ENCODE peak calls at places on chromosomes 6 and 20, in four cellular contexts. T is K562, J is HepG2, Y is GM12878. A is an unnamed sample.

GRCh38 chr6:72740135-72740534 is 118.3 kb downstream of the KCNQ5 start:
- DNase-seq in J (no peak), Y (peak), T (no peak), A (no peak)

GRCh38 chr6:56370127-56370540 is 122.8 kb upstream of the COL21A1 start:
- DNase-seq in Y (no peak), T (peak), J (peak), A (peak)

GRCh38 chr6:125957845-125958244 is 1.3 kb downstream of the HINT3 start:
- DNase-seq in J (peak), T (peak), Y (no peak), A (no peak)

GRCh38 chr6:142213402-142213801 is 66.3 kb downstream of the VTA1 start:
- DNase-seq in T (no peak), J (no peak), Y (no peak), A (peak)

GRCh38 chr6:15065603-15066002 is 180.3 kb upstream of the JARID2 start:
- DNase-seq in Y (no peak), J (no peak), T (no peak), A (no peak)

GRCh38 chr20:17542993-17543412 is 11.8 kb upstream of the BFSP1 start:
- DNase-seq in T (no peak), Y (no peak), J (no peak), A (no peak)

GRCh38 chr20:982754-983153 is 19.4 kb downstream of the RSPO4 start:
- DNase-seq in J (no peak), Y (no peak), T (peak), A (no peak)

GRCh38 chr20:37356387-37356786 is 10.4 kb downstream of the SRC start:
- DNase-seq in T (no peak), J (no peak), Y (no peak), A (no peak)

GRCh38 chr6:26025047-26025893 is 62.0 kb upstream of the HFE start:
- DNase-seq in Y (no peak), J (peak), T (peak), A (no peak)

GRCh38 chr6:152529364-152529763 is 107.8 kb downstream of the SYNE1 start:
- DNase-seq in T (no peak), Y (no peak), J (no peak), A (no peak)

GRCh38 chr6:168724033-168724432 is 283.0 kb downstream of the SMOC2 start:
- DNase-seq in T (no peak), Y (no peak), J (no peak), A (no peak)

GRCh38 chr6:156013155-156013554 is 557.5 kb upstream of the NOX3 start:
- DNase-seq in T (no peak), J (no peak), Y (no peak), A (no peak)

GRCh38 chr6:100344761-100345160 is 120.0 kb downstream of the SIM1 start:
- DNase-seq in J (no peak), T (no peak), Y (no peak), A (no peak)

GRCh38 chr20:5056801-5057599 is 55.7 kb upstream of the SLC23A2 start:
- DNase-seq in T (peak), J (peak), Y (peak), A (peak)

GRCh38 chr6:44304282-44305199 is 8.6 kb downstream of the AARS2 start:
- DNase-seq in T (peak), J (peak), Y (no peak), A (peak)

GRCh38 chr6:84769247-84769646 is 4.8 kb upstream of the TBX18 start:
- DNase-seq in Y (no peak), T (peak), J (no peak), A (no peak)

GRCh38 chr6:15431762-15432495 is 186.1 kb downstream of the JARID2 start:
- DNase-seq in J (peak), Y (no peak), T (no peak), A (peak)

GRCh38 chr20:58829531-58829941 is 21.2 kb downstream of the GNAS-AS1 start:
- DNase-seq in Y (no peak), J (no peak), T (no peak), A (no peak)

GRCh38 chr6:33453361-33454008 is 891 bp upstream of the ZBTB9 start:
- DNase-seq in Y (no peak), T (peak), J (no peak), A (no peak)

GRCh38 chr6:34888874-34889555 is at the start of gene ANKS1A:
- DNase-seq in J (peak), Y (peak), T (peak), A (peak)

GRCh38 chr6:32424584-32424983 is 15.1 kb upstream of the HLA-DRA start:
- DNase-seq in Y (no peak), J (no peak), T (no peak), A (no peak)

GRCh38 chr6:14711056-14711703 is 534.7 kb upstream of the JARID2 start:
- DNase-seq in T (peak), Y (no peak), J (peak), A (peak)

GRCh38 chr6:43809417-43810305 is 39.6 kb downstream of the VEGFA start:
- DNase-seq in J (peak), Y (no peak), T (peak), A (peak)

GRCh38 chr6:28587011-28587745 is 61.5 kb downstream of the GPX5 start:
- DNase-seq in J (peak), T (no peak), Y (no peak), A (peak)

GRCh38 chr6:42696526-42697267 is 25.7 kb downstream of the PRPH2 start:
- DNase-seq in J (no peak), Y (no peak), T (peak), A (no peak)

GRCh38 chr20:7966176-7966575 is 25.9 kb upstream of the HAO1 start:
- DNase-seq in Y (no peak), J (no peak), T (no peak), A (no peak)

GRCh38 chr20:7971536-7972285 is 31.5 kb upstream of the HAO1 start:
- DNase-seq in Y (no peak), T (no peak), J (no peak), A (no peak)

DNA sequence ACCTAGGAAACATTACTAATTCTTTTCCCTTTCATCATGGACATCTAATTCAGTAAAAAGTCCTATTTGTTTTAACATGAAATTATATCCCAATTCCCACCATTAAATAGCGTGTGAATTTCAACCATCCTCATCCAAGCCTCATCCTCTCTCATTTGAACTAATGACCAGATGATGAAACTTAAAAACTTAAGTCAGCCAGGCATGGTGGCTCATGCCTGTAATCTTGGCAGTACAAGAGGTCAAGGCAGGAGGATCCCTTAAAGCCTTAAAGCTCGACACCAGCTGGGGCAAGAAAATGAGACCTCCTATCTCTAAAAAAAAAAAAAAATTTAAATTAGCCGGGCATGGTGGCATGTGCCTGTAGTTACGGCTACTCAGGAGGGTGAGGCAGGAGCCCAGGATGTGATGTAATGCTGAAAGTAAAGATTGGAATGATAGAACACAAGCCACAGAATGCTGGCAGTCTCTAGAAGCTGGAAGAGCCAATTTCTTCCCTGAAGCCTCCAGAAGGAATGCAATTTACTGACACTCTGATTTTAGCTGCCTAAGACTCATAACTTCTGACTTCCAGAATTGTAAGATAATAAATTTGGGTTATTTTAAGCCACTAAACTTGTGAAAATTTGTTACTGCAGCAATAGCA is 27.1 kb upstream of the HAO1 start:
- DNase-seq in J (no peak), Y (no peak), T (no peak), A (no peak)
- TF ChIP-seq MYC in J (no peak), Y (no peak), T (no peak), A (no peak)

GRCh38 chr20:35306931-35307517 is 14.8 kb upstream of the FAM83C start:
- DNase-seq in Y (no peak), T (peak), J (peak), A (peak)

GRCh38 chr20:35307666-35308653 is 15.7 kb upstream of the FAM83C start:
- DNase-seq in J (no peak), Y (no peak), T (no peak), A (no peak)

GRCh38 chr20:35303735-35304431 is 11.7 kb upstream of the FAM83C start:
- DNase-seq in J (peak), T (peak), Y (peak), A (peak)

GRCh38 chr20:35304956-35305355 is 12.7 kb upstream of the FAM83C start:
- DNase-seq in T (no peak), Y (no peak), J (no peak), A (no peak)

DNA sequence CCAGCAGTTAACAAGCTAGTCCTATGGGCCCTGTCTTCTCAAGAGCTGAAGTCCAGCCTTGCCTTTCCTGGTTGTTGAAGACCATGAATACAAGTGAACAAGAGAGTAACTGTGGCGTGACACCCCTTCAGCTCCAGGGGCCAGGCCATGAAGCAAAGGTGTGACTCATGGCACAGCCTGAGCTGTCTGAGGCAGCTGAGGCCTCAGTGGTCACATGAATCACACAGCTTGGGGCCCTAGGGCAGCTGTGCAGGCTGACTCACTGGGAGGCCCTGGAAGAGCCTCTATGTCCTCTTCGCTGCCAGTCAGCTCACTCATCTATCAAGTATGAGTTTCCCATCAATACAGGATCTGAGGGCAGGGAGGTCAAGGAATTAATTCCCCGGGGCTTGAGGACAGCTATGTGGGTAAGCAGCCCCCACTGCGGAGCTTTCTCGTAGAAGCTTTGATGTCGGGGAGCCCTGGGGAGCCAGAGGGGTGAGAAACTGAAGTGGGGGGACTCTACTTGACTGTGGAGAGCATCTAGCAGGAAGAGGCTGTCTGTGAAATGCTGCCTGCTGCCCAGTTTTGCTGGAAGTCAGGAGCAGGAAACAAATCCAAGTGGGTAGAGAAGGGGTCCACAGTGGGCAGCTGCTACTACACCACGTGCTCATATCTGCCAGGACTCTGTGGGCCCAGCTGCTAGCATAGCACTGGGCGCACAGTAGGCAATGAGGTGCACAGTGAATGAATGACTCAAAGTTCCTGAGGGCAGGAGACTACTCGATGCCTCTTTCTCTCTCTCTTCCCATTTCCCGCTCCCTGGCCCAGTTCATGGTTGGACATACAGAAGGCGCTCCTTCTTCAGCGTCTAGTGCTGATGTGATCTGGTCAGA is 13.7 kb upstream of the FAM83C start:
- DNase-seq in T (peak), J (peak), Y (no peak), A (peak)
- TF ChIP-seq EP300 in T (peak), J (no peak), Y (no peak), A (peak)

GRCh38 chr6:166417285-166417691 is 34.5 kb upstream of the MPC1 start:
- DNase-seq in J (no peak), Y (no peak), T (no peak), A (no peak)
- TF ChIP-seq MYC in J (no peak), Y (no peak), T (no peak), A (no peak)

DNA sequence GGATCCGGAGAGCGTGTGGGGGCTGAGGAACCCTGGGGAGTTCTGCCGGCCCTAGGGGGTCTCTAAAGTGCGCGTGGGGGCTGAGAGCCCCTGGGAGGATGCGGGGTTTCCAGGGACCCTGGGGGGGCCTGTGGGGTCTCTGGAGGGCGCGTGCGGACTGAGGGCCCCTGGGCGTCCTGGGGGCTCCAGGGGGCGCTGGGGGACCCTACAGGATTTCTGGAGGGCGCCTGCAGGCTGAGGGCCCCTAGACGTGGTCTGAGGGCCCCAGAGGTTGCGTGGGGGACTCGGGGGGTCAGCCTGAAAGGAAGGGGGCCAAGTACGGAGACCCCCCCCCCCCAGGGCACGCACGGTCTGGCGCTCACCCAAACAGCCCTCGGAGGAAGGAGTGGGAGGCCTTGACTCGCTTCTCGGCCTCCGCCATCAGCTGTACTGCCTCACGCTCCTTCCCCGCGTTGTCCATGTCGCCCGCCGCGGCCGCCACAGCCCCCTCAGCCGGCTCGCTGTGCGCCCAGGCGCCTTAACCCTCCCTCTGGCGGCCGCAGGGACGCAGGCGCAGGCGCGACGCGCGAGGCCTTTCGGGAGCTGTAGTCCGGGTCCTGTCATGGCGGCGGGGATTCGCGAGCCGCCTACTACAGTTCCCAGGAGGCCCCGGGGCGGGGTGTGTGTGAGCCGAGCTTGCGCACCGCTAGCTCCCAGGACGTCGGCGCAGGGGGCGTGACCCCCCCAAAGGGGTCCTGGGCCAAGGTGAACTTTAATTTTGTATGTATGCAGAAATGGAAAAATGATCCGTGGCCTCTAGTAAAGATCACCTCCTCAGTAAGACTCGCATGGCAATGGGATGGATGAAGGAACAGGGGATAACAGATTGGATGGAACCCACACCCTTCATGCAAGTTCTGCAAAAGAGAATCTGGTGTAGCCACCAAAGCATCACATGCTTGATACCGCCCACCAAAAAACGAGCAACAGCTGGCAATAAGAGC is at the start of gene NAPB:
- DNase-seq in Y (peak), T (peak), J (peak), A (peak)
- TF ChIP-seq EP300 in Y (peak), T (no peak), J (no peak), A (no peak)

GRCh38 chr20:25389858-25390537 is 637 bp downstream of the ABHD12 start:
- DNase-seq in Y (no peak), T (peak), J (no peak), A (no peak)
- TF ChIP-seq MYC in Y (no peak), T (no peak), J (peak), A (no peak)

GRCh38 chr6:1382331-1382882 is 7.0 kb upstream of the FOXF2 start:
- DNase-seq in Y (no peak), J (no peak), T (no peak), A (no peak)
- TF ChIP-seq EP300 in Y (no peak), J (no peak), T (no peak), A (no peak)

GRCh38 chr6:9250852-9251251 is 815.5 kb upstream of the SLC35B3 start:
- DNase-seq in J (peak), T (no peak), Y (no peak), A (no peak)
- TF ChIP-seq MYC in J (no peak), T (no peak), Y (no peak), A (no peak)